ENCODE peak calls at places on chromosomes 1 and 21, in eight cellular contexts. H is right lobe of liver, C is endothelial cell of umbilical vein, L is tibial nerve, J is body of pancreas, G is vagina, D is suprapubic skin, Q is prostate gland. S is an unnamed sample.
A peak's percentile ranks its signal among the peaks of the same experiment; 100 is the strongest.

GRCh38 chr1:77473690-77474089 is 191.9 kb downstream of the AK5 start:
- DNase-seq in L (no peak), J (no peak), G (no peak), D (no peak), C (peak; percentile 83), Q (no peak), H (no peak), S (no peak)

GRCh38 chr1:228471762-228472398 is 15.3 kb upstream of the RNF187 start:
- DNase-seq in H (no peak), G (no peak), J (no peak), C (peak; percentile 34), Q (no peak), L (no peak), D (peak; percentile 13), S (no peak)

GRCh38 chr21:14376854-14377253 is 6.1 kb downstream of the HSPA13 start:
- DNase-seq in D (no peak), Q (no peak), J (no peak), G (no peak), C (no peak), L (no peak), H (no peak), S (no peak)

GRCh38 chr1:82392513-82392912 is 591.8 kb downstream of the ADGRL2 start:
- DNase-seq in Q (no peak), J (no peak), L (no peak), C (peak; percentile 6), H (no peak), G (no peak), D (no peak), S (no peak)

GRCh38 chr21:39094847-39095525 is 88.3 kb downstream of the PSMG1 start:
- DNase-seq in J (no peak), H (no peak), L (no peak), G (no peak), D (no peak), C (peak; percentile 12), Q (no peak), S (peak; percentile 81)

GRCh38 chr21:32578107-32578691 is 7.1 kb downstream of the TCP10L start:
- DNase-seq in L (no peak), C (peak; percentile 22), J (peak; percentile 26), Q (no peak), G (no peak), D (no peak), H (no peak), S (no peak)

GRCh38 chr1:23424171-23424959 is at the start of gene TCEA3:
- DNase-seq in G (no peak), J (peak; percentile 90), H (peak; percentile 83), L (no peak), C (no peak), Q (peak; percentile 64), D (no peak), S (no peak)

GRCh38 chr1:86516366-86516765 is 30.5 kb upstream of the CLCA4 start:
- DNase-seq in H (no peak), D (no peak), C (no peak), J (no peak), G (no peak), L (no peak), Q (no peak), S (no peak)

GRCh38 chr1:26496881-26497280 is 24.6 kb downstream of the HMGN2 start:
- DNase-seq in C (no peak), J (no peak), H (no peak), L (no peak), D (no peak), G (no peak), Q (no peak), S (no peak)

GRCh38 chr1:217943361-217943760 is 312.2 kb downstream of the SPATA17 start:
- DNase-seq in D (no peak), H (no peak), C (no peak), G (no peak), J (no peak), Q (no peak), L (no peak), S (no peak)

GRCh38 chr1:200619894-200620272 is 668 bp downstream of the KIF14 start:
- DNase-seq in H (no peak), D (no peak), Q (no peak), J (no peak), C (no peak), G (no peak), L (no peak), S (no peak)

GRCh38 chr1:94395748-94396309 is 22.4 kb upstream of the ABCD3 start:
- DNase-seq in D (no peak), L (no peak), C (no peak), G (no peak), Q (no peak), J (no peak), H (no peak), S (no peak)

GRCh38 chr1:26318338-26319064 is 743 bp downstream of the CD52 start:
- DNase-seq in H (no peak), Q (no peak), D (no peak), G (no peak), J (no peak), C (no peak), L (no peak), S (no peak)

GRCh38 chr1:170510163-170510562 is 21.8 kb upstream of the GORAB start:
- DNase-seq in D (no peak), L (no peak), C (no peak), G (no peak), H (no peak), J (no peak), Q (no peak), S (no peak)

GRCh38 chr21:41318218-41318617 is 1.6 kb downstream of the FAM3B start:
- DNase-seq in G (no peak), D (no peak), H (no peak), J (peak; percentile 43), C (no peak), L (no peak), Q (no peak), S (no peak)
- H3K4me3 ChIP-seq in G (no peak overlapping the region), D (no peak overlapping the region), H (no peak overlapping the region), J (no peak overlapping the region), C (no peak overlapping the region), L (no peak overlapping the region), Q (no peak overlapping the region), S (no peak overlapping the region)

GRCh38 chr1:97898948-97899347 is 21.9 kb downstream of the DPYD start:
- DNase-seq in J (no peak), D (no peak), G (no peak), Q (no peak), C (no peak), H (no peak), L (no peak), S (no peak)

GRCh38 chr1:97895278-97895677 is 25.6 kb downstream of the DPYD start:
- DNase-seq in J (no peak), H (no peak), Q (no peak), D (no peak), C (no peak), L (no peak), G (no peak), S (no peak)

GRCh38 chr1:97893844-97894243 is 27.0 kb downstream of the DPYD start:
- DNase-seq in D (no peak), C (peak; percentile 21), H (no peak), L (no peak), J (no peak), Q (no peak), G (no peak), S (no peak)
- TF ChIP-seq CTCF in D (no peak), C (no peak), H (no peak), L (no peak), J (no peak), Q (no peak), G (no peak), S (no peak)

DNA sequence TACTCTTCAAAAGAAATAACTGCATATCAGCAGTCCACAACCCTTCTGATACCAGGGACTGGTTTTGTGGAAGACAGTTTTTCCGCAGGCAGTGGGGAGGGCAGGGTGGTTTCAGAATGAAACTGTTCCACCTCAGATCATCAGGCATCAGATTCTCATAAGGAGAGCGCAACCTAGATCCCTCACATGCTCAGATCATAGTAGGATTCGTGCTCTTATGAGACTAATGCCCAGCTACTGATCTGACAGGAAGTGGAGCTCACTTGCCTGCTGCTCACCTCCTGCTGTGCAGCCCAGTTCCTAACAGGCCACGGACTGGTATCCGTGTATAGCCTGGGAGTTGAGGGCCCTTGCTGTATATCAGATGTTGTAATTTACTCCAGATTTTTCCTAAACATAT is 11.5 kb downstream of the RO60 start:
- DNase-seq in L (no peak), H (no peak), C (no peak), D (no peak), J (no peak), Q (no peak), G (no peak), S (no peak)
- TF ChIP-seq POLR2A in L (no peak), H (no peak), C (no peak), D (no peak), J (no peak), Q (no peak), G (no peak), S (no peak)

DNA sequence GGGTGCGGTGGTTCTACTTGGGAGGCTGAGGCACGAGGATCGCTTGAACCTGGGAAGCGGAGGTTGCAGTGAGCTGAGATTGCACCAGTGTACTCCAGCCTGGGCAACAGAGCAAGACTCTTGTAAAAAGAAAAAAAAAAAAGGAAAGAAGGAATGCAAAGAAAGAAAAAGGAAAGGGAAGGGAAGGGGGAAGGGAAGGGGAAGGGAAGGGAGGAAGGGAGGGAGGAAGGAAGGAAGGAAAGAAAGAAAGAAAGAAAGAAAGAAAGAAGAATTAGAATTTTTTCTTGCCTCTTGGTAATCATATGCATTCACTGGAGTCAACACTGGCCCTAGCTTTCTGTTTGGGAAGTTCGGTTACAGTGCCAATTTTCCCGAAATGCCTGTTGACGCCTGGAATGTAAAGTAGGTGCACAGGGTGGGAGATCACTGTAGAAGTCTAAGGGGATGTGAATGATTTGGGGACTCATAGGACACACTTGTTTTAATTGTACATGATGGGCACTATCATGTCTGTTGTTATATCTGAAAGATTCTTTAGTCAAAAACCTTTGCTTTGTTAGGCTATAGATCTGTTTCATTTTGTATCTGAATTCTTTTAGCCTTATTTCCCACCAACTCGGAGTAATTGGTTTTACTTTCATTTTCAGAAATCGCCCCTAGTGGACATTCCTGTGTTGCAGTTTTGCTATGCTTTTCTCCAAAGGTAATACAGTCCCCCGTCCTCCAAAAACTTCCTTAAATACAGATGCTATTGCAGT is 59.8 kb upstream of the MORC3 start:
- DNase-seq in L (peak; percentile 78), H (no peak), G (no peak), J (peak; percentile 65), Q (peak; percentile 50), C (peak; percentile 87), D (no peak), S (no peak)
- H3K4me3 ChIP-seq in L (peak overlapping the region; percentile 41), H (peak overlapping the region; percentile 51), G (peak overlapping the region; percentile 46), J (peak overlapping the region; percentile 1), Q (peak overlapping the region; percentile 20), C (peak overlapping the region; percentile 91), D (peak overlapping the region; percentile 51), S (peak overlapping the region; percentile 9)

DNA sequence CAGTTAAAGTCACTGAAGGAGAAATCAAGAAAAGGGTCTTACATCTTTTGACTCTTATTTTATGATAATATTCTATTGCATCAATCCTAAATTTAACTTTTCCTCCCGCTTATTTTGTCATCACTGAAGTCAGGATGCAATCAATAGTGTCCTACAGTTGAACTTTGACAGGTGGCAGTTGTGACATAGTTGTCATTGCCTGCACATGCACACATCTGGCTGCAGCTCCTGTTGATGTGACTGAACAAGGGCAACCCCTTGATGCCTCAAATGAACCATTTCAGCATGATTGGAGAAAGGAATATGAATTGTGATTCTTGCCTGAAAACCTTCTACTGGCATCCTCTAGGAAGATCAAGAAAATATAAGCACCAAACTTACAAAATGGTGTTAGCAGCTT is 157.7 kb downstream of the NTNG1 start:
- DNase-seq in C (no peak), H (no peak), D (no peak), L (no peak), J (no peak), Q (no peak), G (no peak), S (no peak)
- TF ChIP-seq CTCF in C (no peak), H (no peak), D (no peak), L (no peak), J (no peak), Q (no peak), G (no peak), S (no peak)

S was measured in lower leg skin.